ENCODE peak calls at places on chromosomes 6 and 20, in eight cellular contexts. One of them, this sample, is unnamed.

GRCh38 chr6:84428300-84428907 is 201.0 kb upstream of the CEP162 start:
- DNase-seq in cardiac fibroblast: peak
- DNase-seq in glutamatergic neuron: peak
- DNase-seq in cardiac muscle cell: peak
- DNase-seq in nephron progenitor cell: peak
- DNase-seq in psoas muscle: peak
- DNase-seq in mucosa of descending colon: peak
- DNase-seq in spleen: no peak
- DNase-seq in this sample: no peak

GRCh38 chr6:38264605-38265004 is 375.1 kb downstream of the BTBD9 start:
- DNase-seq in cardiac fibroblast: no peak
- DNase-seq in glutamatergic neuron: no peak
- DNase-seq in cardiac muscle cell: peak
- DNase-seq in nephron progenitor cell: peak
- DNase-seq in psoas muscle: no peak
- DNase-seq in mucosa of descending colon: no peak
- DNase-seq in spleen: no peak
- DNase-seq in this sample: no peak

GRCh38 chr6:106114492-106114891 is 28.4 kb downstream of the PRDM1 start:
- DNase-seq in cardiac fibroblast: no peak
- DNase-seq in glutamatergic neuron: no peak
- DNase-seq in cardiac muscle cell: no peak
- DNase-seq in nephron progenitor cell: no peak
- DNase-seq in psoas muscle: no peak
- DNase-seq in mucosa of descending colon: no peak
- DNase-seq in spleen: no peak
- DNase-seq in this sample: no peak

GRCh38 chr6:2162089-2162465 is 83.3 kb downstream of the GMDS start:
- DNase-seq in cardiac fibroblast: no peak
- DNase-seq in glutamatergic neuron: no peak
- DNase-seq in cardiac muscle cell: no peak
- DNase-seq in nephron progenitor cell: no peak
- DNase-seq in psoas muscle: no peak
- DNase-seq in mucosa of descending colon: no peak
- DNase-seq in spleen: no peak
- DNase-seq in this sample: no peak

GRCh38 chr6:147479857-147480256 is 28.6 kb upstream of the SAMD5 start:
- DNase-seq in cardiac fibroblast: no peak
- DNase-seq in glutamatergic neuron: no peak
- DNase-seq in cardiac muscle cell: no peak
- DNase-seq in nephron progenitor cell: no peak
- DNase-seq in psoas muscle: no peak
- DNase-seq in mucosa of descending colon: no peak
- DNase-seq in spleen: no peak
- DNase-seq in this sample: no peak

GRCh38 chr6:1789092-1789491 is 179.4 kb downstream of the FOXC1 start:
- DNase-seq in cardiac fibroblast: peak
- DNase-seq in glutamatergic neuron: no peak
- DNase-seq in cardiac muscle cell: no peak
- DNase-seq in nephron progenitor cell: no peak
- DNase-seq in psoas muscle: no peak
- DNase-seq in mucosa of descending colon: no peak
- DNase-seq in spleen: no peak
- DNase-seq in this sample: no peak

GRCh38 chr6:105985098-105985815 is 100.9 kb upstream of the PRDM1 start:
- DNase-seq in cardiac fibroblast: no peak
- DNase-seq in glutamatergic neuron: no peak
- DNase-seq in cardiac muscle cell: no peak
- DNase-seq in nephron progenitor cell: no peak
- DNase-seq in psoas muscle: no peak
- DNase-seq in mucosa of descending colon: peak
- DNase-seq in spleen: no peak
- DNase-seq in this sample: no peak

GRCh38 chr6:41696788-41697187 is 38.6 kb downstream of the TFEB start:
- DNase-seq in cardiac fibroblast: no peak
- DNase-seq in glutamatergic neuron: no peak
- DNase-seq in cardiac muscle cell: no peak
- DNase-seq in nephron progenitor cell: no peak
- DNase-seq in psoas muscle: no peak
- DNase-seq in mucosa of descending colon: no peak
- DNase-seq in spleen: no peak
- DNase-seq in this sample: no peak

GRCh38 chr6:145483191-145483996 is 251.9 kb downstream of the EPM2A start:
- DNase-seq in cardiac fibroblast: peak
- DNase-seq in glutamatergic neuron: no peak
- DNase-seq in cardiac muscle cell: no peak
- DNase-seq in nephron progenitor cell: no peak
- DNase-seq in psoas muscle: no peak
- DNase-seq in mucosa of descending colon: no peak
- DNase-seq in spleen: no peak
- DNase-seq in this sample: no peak

GRCh38 chr6:39753745-39754084 is 28.5 kb upstream of the KIF6 start:
- DNase-seq in cardiac fibroblast: peak
- DNase-seq in glutamatergic neuron: no peak
- DNase-seq in cardiac muscle cell: no peak
- DNase-seq in nephron progenitor cell: no peak
- DNase-seq in psoas muscle: no peak
- DNase-seq in mucosa of descending colon: no peak
- DNase-seq in spleen: no peak
- DNase-seq in this sample: no peak

GRCh38 chr6:4853782-4854511 is 77.7 kb downstream of the CDYL start:
- DNase-seq in cardiac fibroblast: no peak
- DNase-seq in glutamatergic neuron: no peak
- DNase-seq in cardiac muscle cell: no peak
- DNase-seq in nephron progenitor cell: no peak
- DNase-seq in psoas muscle: no peak
- DNase-seq in mucosa of descending colon: no peak
- DNase-seq in spleen: no peak
- DNase-seq in this sample: no peak

GRCh38 chr6:4860387-4860786 is 84.2 kb downstream of the CDYL start:
- DNase-seq in cardiac fibroblast: no peak
- DNase-seq in glutamatergic neuron: no peak
- DNase-seq in cardiac muscle cell: no peak
- DNase-seq in nephron progenitor cell: no peak
- DNase-seq in psoas muscle: no peak
- DNase-seq in mucosa of descending colon: no peak
- DNase-seq in spleen: no peak
- DNase-seq in this sample: no peak

GRCh38 chr6:4853349-4853748 is 77.1 kb downstream of the CDYL start:
- DNase-seq in cardiac fibroblast: no peak
- DNase-seq in glutamatergic neuron: no peak
- DNase-seq in cardiac muscle cell: no peak
- DNase-seq in nephron progenitor cell: no peak
- DNase-seq in psoas muscle: no peak
- DNase-seq in mucosa of descending colon: no peak
- DNase-seq in spleen: no peak
- DNase-seq in this sample: no peak

GRCh38 chr6:4858194-4859028 is 82.2 kb downstream of the CDYL start:
- DNase-seq in cardiac fibroblast: no peak
- DNase-seq in glutamatergic neuron: no peak
- DNase-seq in cardiac muscle cell: no peak
- DNase-seq in nephron progenitor cell: no peak
- DNase-seq in psoas muscle: no peak
- DNase-seq in mucosa of descending colon: peak
- DNase-seq in spleen: no peak
- DNase-seq in this sample: no peak

DNA sequence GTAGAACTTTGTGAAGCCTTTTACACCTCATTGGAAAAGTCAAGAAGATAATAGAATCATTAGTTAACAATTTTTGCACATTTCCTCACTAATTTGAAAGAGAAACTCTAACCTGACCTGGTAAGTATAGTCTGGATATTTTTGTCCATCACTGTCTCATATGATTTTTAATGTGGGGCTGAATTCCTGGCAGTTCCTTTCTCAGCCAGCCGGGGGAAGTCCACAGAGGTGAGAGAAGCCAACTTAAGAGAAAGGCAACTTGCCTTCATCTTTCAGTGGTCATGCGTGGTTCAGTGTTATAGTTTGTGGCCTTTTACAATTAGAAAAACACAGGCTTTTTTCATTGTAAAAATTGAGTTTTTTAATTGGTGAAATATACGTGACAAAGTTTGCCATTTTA is 80.6 kb downstream of the CDYL start:
- DNase-seq in cardiac fibroblast: no peak
- DNase-seq in glutamatergic neuron: no peak
- DNase-seq in cardiac muscle cell: no peak
- DNase-seq in nephron progenitor cell: no peak
- DNase-seq in psoas muscle: no peak
- DNase-seq in mucosa of descending colon: no peak
- DNase-seq in spleen: no peak
- DNase-seq in this sample: no peak
- TF ChIP-seq CTCF in cardiac fibroblast: no peak
- TF ChIP-seq CTCF in glutamatergic neuron: no peak
- TF ChIP-seq CTCF in cardiac muscle cell: no peak
- TF ChIP-seq CTCF in nephron progenitor cell: no peak
- TF ChIP-seq CTCF in psoas muscle: no peak
- TF ChIP-seq CTCF in mucosa of descending colon: no peak
- TF ChIP-seq CTCF in spleen: no peak
- TF ChIP-seq CTCF in this sample: no peak

DNA sequence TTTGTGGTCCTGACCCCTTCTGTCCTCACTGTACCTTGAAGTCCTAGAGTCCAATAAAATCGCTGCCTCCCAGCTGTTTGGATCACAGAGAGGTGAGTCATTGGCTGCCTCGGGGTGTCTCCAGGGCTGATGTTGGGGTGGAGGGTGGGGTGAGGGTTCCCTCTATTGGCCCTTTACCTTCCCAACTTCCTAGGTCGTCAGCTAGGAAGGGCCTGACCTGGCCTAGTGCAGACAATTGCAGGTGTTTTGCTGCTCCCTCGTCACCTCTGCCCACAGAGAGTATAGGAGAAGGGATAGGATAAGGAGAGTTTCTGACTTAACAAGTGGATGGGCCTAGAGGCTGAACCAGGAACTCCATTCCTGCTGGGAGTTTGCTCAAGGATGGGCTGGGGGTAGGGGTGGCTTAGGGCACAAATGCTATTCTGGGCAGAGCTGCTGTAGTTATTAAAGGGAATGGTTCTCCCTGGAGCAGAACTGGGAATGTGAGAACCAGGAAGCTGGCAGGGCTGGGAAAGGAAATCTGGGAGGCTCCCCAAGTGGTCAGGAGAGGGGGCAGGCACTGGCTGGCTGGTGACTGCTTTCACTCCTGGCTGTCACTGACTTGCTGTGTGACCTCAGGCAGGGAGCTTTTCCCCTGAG is 1.4 kb downstream of the TP53INP2 start:
- DNase-seq in cardiac fibroblast: peak
- DNase-seq in glutamatergic neuron: no peak
- DNase-seq in cardiac muscle cell: peak
- DNase-seq in nephron progenitor cell: no peak
- DNase-seq in psoas muscle: no peak
- DNase-seq in mucosa of descending colon: peak
- DNase-seq in spleen: no peak
- DNase-seq in this sample: no peak
- TF ChIP-seq CTCF in cardiac fibroblast: peak
- TF ChIP-seq CTCF in glutamatergic neuron: peak
- TF ChIP-seq CTCF in cardiac muscle cell: no peak
- TF ChIP-seq CTCF in nephron progenitor cell: no peak
- TF ChIP-seq CTCF in psoas muscle: no peak
- TF ChIP-seq CTCF in mucosa of descending colon: peak
- TF ChIP-seq CTCF in spleen: no peak
- TF ChIP-seq CTCF in this sample: peak

GRCh38 chr6:25893778-25894177 is 19.7 kb upstream of the SLC17A3 start:
- DNase-seq in cardiac fibroblast: no peak
- DNase-seq in glutamatergic neuron: no peak
- DNase-seq in cardiac muscle cell: no peak
- DNase-seq in nephron progenitor cell: no peak
- DNase-seq in psoas muscle: no peak
- DNase-seq in mucosa of descending colon: no peak
- DNase-seq in spleen: no peak
- DNase-seq in this sample: no peak

GRCh38 chr6:25892877-25893276 is 18.8 kb upstream of the SLC17A3 start:
- DNase-seq in cardiac fibroblast: no peak
- DNase-seq in glutamatergic neuron: no peak
- DNase-seq in cardiac muscle cell: no peak
- DNase-seq in nephron progenitor cell: no peak
- DNase-seq in psoas muscle: no peak
- DNase-seq in mucosa of descending colon: no peak
- DNase-seq in spleen: no peak
- DNase-seq in this sample: no peak

GRCh38 chr6:25895773-25896172 is 21.7 kb upstream of the SLC17A3 start:
- DNase-seq in cardiac fibroblast: no peak
- DNase-seq in glutamatergic neuron: no peak
- DNase-seq in cardiac muscle cell: peak
- DNase-seq in nephron progenitor cell: no peak
- DNase-seq in psoas muscle: no peak
- DNase-seq in mucosa of descending colon: no peak
- DNase-seq in spleen: no peak
- DNase-seq in this sample: no peak

GRCh38 chr6:25886066-25886465 is 12.0 kb upstream of the SLC17A3 start:
- DNase-seq in cardiac fibroblast: no peak
- DNase-seq in glutamatergic neuron: no peak
- DNase-seq in cardiac muscle cell: no peak
- DNase-seq in nephron progenitor cell: no peak
- DNase-seq in psoas muscle: no peak
- DNase-seq in mucosa of descending colon: no peak
- DNase-seq in spleen: no peak
- DNase-seq in this sample: no peak

DNA sequence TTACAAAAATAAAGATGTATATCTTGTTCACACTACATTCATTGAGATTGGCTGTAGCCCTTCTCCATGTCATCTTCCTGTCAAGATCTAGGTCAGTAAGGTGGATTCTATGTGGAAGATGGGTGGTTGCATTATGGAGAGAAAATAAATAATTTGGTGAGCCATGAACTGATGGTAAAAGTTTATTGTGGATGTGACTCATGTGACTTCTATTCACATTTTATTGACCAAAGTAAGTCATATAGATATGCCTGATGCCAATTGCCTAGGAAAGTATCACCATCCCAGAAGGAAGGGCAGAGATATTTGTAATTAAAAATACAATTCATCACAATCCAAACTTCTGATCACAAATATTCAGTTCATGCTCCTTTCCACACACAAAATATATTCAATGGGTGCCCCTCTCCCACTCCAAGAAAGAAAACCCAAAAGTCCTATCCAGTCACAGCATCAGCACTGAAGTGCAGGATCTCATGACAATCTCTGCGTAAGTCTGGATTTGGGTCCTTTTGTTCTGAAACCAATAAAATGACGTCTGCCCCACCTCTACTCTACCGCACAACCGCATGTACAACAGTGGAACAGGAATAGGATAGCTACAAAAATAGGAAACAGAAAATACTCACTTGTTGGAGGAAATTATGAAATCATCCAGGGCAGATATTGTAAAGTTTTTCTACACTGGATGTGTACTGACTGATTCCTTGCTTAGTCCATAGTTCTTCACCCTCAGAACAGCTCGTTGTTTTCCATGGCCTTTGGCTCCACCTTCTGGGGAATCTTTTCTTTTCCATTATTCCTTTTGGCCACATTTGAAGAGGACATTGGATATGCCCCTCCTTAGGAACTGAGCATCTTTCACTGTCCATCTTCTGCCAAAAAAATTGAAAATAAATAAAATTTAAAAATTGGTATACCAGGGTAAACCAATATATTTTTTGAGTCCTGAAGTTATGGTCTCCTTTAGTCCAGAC is 16.1 kb upstream of the SLC17A3 start:
- DNase-seq in cardiac fibroblast: peak
- DNase-seq in glutamatergic neuron: peak
- DNase-seq in cardiac muscle cell: peak
- DNase-seq in nephron progenitor cell: peak
- DNase-seq in psoas muscle: no peak
- DNase-seq in mucosa of descending colon: no peak
- DNase-seq in spleen: no peak
- DNase-seq in this sample: peak
- TF ChIP-seq CTCF in cardiac fibroblast: peak
- TF ChIP-seq CTCF in glutamatergic neuron: peak
- TF ChIP-seq CTCF in cardiac muscle cell: peak
- TF ChIP-seq CTCF in nephron progenitor cell: peak
- TF ChIP-seq CTCF in psoas muscle: peak
- TF ChIP-seq CTCF in mucosa of descending colon: no peak
- TF ChIP-seq CTCF in spleen: no peak
- TF ChIP-seq CTCF in this sample: peak

GRCh38 chr6:142155895-142156757 is 9.1 kb downstream of the VTA1 start:
- DNase-seq in cardiac fibroblast: peak
- DNase-seq in glutamatergic neuron: no peak
- DNase-seq in cardiac muscle cell: peak
- DNase-seq in nephron progenitor cell: no peak
- DNase-seq in psoas muscle: no peak
- DNase-seq in mucosa of descending colon: no peak
- DNase-seq in spleen: no peak
- DNase-seq in this sample: no peak
- TF ChIP-seq CTCF in cardiac fibroblast: no peak
- TF ChIP-seq CTCF in glutamatergic neuron: peak
- TF ChIP-seq CTCF in cardiac muscle cell: no peak
- TF ChIP-seq CTCF in nephron progenitor cell: peak
- TF ChIP-seq CTCF in psoas muscle: peak
- TF ChIP-seq CTCF in mucosa of descending colon: no peak
- TF ChIP-seq CTCF in spleen: no peak
- TF ChIP-seq CTCF in this sample: peak

This sample was measured in AG09309.